ENCODE peak calls at places on chromosome 14, in five cellular contexts. V is WTC11; Y is sigmoid colon; P is CD4-positive, alpha-beta T cell; B is astrocyte of the spinal cord. T is an unnamed sample.

GRCh38 chr14:51283402-51283825 is 43.4 kb downstream of the TMX1 start:
- DNase-seq in B (peak), V (no peak), P (no peak), Y (no peak), T (no peak)

GRCh38 chr14:102434647-102435175 is 72.0 kb downstream of the TECPR2 start:
- DNase-seq in V (no peak), B (no peak), Y (no peak), P (no peak), T (no peak)

GRCh38 chr14:26180221-26180620 is 417.6 kb downstream of the NOVA1 start:
- DNase-seq in Y (no peak), V (no peak), P (no peak), B (no peak), T (no peak)

GRCh38 chr14:57871487-57872080 is 5.7 kb upstream of the SLC35F4 start:
- DNase-seq in P (no peak), B (peak), V (peak), Y (no peak), T (no peak)

GRCh38 chr14:98606816-98607215 is 665.2 kb downstream of the BCL11B start:
- DNase-seq in Y (no peak), B (no peak), V (no peak), P (no peak), T (no peak)

GRCh38 chr14:36683083-36683724 is 21.5 kb downstream of the PAX9 start:
- DNase-seq in Y (no peak), P (no peak), V (no peak), B (no peak), T (no peak)

GRCh38 chr14:31880935-31881334 is 196.2 kb upstream of the ARHGAP5 start:
- DNase-seq in P (no peak), Y (no peak), V (no peak), B (peak), T (no peak)

GRCh38 chr14:23537351-23538048 is 14.1 kb downstream of the ZFHX2 start:
- DNase-seq in B (no peak), P (no peak), V (peak), Y (no peak), T (no peak)

GRCh38 chr14:89299587-89299986 is 117.4 kb downstream of the FOXN3 start:
- DNase-seq in Y (no peak), P (no peak), V (no peak), B (no peak), T (no peak)

GRCh38 chr14:91744068-91744480 is 12.2 kb upstream of the CATSPERB start:
- DNase-seq in P (no peak), V (no peak), B (no peak), Y (no peak), T (no peak)

GRCh38 chr14:99587463-99588278 is 16.3 kb downstream of the CCDC85C start:
- DNase-seq in Y (no peak), P (no peak), B (no peak), V (no peak), T (no peak)

GRCh38 chr14:63986789-63987533 is 134.2 kb downstream of the SYNE2 start:
- DNase-seq in B (peak), V (no peak), P (no peak), Y (no peak), T (no peak)

GRCh38 chr14:53982546-53982945 is 25.9 kb upstream of the BMP4 start:
- DNase-seq in B (no peak), Y (no peak), V (no peak), P (no peak), T (no peak)

GRCh38 chr14:68677901-68678300 is 115.0 kb downstream of the ZFP36L1 start:
- DNase-seq in Y (peak), V (no peak), P (no peak), B (no peak), T (no peak)

GRCh38 chr14:23882884-23883283 is 70.7 kb upstream of the DHRS4 start:
- DNase-seq in Y (no peak), P (no peak), B (no peak), V (no peak), T (no peak)

GRCh38 chr14:100307215-100308111 is 1.2 kb upstream of the SLC25A29 start:
- DNase-seq in B (no peak), P (no peak), Y (no peak), V (peak), T (no peak)

GRCh38 chr14:94622653-94623421 is 10.6 kb downstream of the SERPINA3 start:
- DNase-seq in P (no peak), Y (peak), V (no peak), B (peak), T (no peak)

GRCh38 chr14:91374287-91374880 is 43.2 kb downstream of the CCDC88C start:
- DNase-seq in B (peak), P (no peak), V (no peak), Y (no peak), T (no peak)

GRCh38 chr14:80136358-80136757 is 74.9 kb downstream of the DIO2 start:
- DNase-seq in B (peak), P (no peak), Y (no peak), V (no peak), T (no peak)

GRCh38 chr14:50335389-50335788 is 23.3 kb downstream of the DMAC2L start:
- DNase-seq in B (peak), V (peak), P (no peak), Y (peak), T (no peak)

GRCh38 chr14:30108975-30109700 is 181.5 kb upstream of the PRKD1 start:
- DNase-seq in B (no peak), V (no peak), Y (no peak), P (no peak), T (no peak)

GRCh38 chr14:60179296-60179924 is 14.2 kb upstream of the DHRS7 start:
- DNase-seq in P (no peak), B (no peak), V (no peak), Y (no peak), T (no peak)

GRCh38 chr14:28468191-28469151 is 298.1 kb upstream of the FOXG1 start:
- DNase-seq in V (no peak), B (no peak), Y (no peak), P (no peak), T (no peak)

GRCh38 chr14:46496409-46496808 is 155.2 kb downstream of the RPL10L start:
- DNase-seq in V (no peak), P (no peak), Y (no peak), B (no peak), T (no peak)

GRCh38 chr14:66092748-66093147 is 393.4 kb upstream of the CCDC196 start:
- DNase-seq in B (no peak), V (no peak), P (no peak), Y (no peak), T (no peak)

GRCh38 chr14:75885829-75886228 is 96.0 kb downstream of the TGFB3 start:
- DNase-seq in Y (no peak), V (no peak), P (no peak), B (peak), T (no peak)

GRCh38 chr14:60508707-60509437 is at the start of gene SIX6:
- DNase-seq in B (no peak), P (no peak), Y (no peak), V (peak), T (no peak)

GRCh38 chr14:51145246-51145645 is 50.3 kb upstream of the TRIM9 start:
- DNase-seq in P (no peak), B (no peak), Y (no peak), V (no peak), T (no peak)

GRCh38 chr14:90827919-90828610 is 11.8 kb upstream of the TTC7B start:
- DNase-seq in V (peak), B (peak), P (peak), Y (peak), T (no peak)

GRCh38 chr14:92443741-92444140 is 69.8 kb upstream of the RIN3 start:
- DNase-seq in B (no peak), V (no peak), Y (no peak), P (no peak), T (no peak)

GRCh38 chr14:91298576-91298975 is 54.1 kb upstream of the GPR68 start:
- DNase-seq in Y (no peak), V (no peak), P (no peak), B (peak), T (no peak)

GRCh38 chr14:22466520-22466919 is 122.5 kb downstream of the DAD1 start:
- DNase-seq in Y (no peak), P (no peak), B (peak), V (no peak), T (no peak)

GRCh38 chr14:35385042-35385839 is 19.3 kb downstream of the NFKBIA start:
- DNase-seq in B (peak), V (no peak), Y (peak), P (no peak), T (no peak)

GRCh38 chr14:40417777-40418401 is 985.7 kb upstream of the FBXO33 start:
- DNase-seq in B (no peak), V (peak), Y (no peak), P (no peak), T (no peak)
- TF ChIP-seq CTCF in B (peak), V (peak), Y (no peak), P (no peak), T (peak)

GRCh38 chr14:21057803-21058675 is at the start of gene RNASE8:
- DNase-seq in P (no peak), B (no peak), Y (no peak), V (no peak), T (no peak)
- TF ChIP-seq CTCF in P (no peak), B (no peak), Y (no peak), V (no peak), T (no peak)

GRCh38 chr14:52551696-52552062 is 626 bp downstream of the TXNDC16 start:
- DNase-seq in B (peak), V (no peak), P (no peak), Y (no peak), T (no peak)
- TF ChIP-seq CTCF in B (peak), V (no peak), P (peak), Y (no peak), T (peak)

DNA sequence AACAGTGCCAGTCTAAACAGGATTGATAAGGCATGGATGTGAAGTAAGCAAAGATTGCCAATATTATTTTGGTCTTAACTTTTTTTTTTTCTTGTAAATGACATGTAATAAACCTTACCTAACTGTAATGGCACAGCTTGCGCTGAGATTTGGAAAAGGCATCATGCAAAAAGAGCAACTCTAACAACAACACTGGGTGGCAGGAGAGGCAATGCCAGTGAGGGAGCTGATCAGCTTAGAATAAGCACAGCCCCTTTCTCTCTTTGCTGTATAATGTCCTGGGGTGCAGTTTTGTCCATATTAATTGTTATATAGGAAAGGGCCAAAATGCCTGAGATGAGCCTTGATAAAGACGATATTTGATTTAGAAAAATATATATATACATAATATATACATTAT is 1589.7 kb upstream of the FLRT2 start:
- DNase-seq in P (no peak), B (no peak), V (no peak), Y (no peak), T (no peak)
- TF ChIP-seq CTCF in P (no peak), B (no peak), V (no peak), Y (no peak), T (peak)

GRCh38 chr14:43369710-43370109 is 1137.4 kb downstream of the FSCB start:
- DNase-seq in P (no peak), B (no peak), V (no peak), Y (no peak), T (no peak)
- TF ChIP-seq CTCF in P (no peak), B (no peak), V (no peak), Y (no peak), T (no peak)

DNA sequence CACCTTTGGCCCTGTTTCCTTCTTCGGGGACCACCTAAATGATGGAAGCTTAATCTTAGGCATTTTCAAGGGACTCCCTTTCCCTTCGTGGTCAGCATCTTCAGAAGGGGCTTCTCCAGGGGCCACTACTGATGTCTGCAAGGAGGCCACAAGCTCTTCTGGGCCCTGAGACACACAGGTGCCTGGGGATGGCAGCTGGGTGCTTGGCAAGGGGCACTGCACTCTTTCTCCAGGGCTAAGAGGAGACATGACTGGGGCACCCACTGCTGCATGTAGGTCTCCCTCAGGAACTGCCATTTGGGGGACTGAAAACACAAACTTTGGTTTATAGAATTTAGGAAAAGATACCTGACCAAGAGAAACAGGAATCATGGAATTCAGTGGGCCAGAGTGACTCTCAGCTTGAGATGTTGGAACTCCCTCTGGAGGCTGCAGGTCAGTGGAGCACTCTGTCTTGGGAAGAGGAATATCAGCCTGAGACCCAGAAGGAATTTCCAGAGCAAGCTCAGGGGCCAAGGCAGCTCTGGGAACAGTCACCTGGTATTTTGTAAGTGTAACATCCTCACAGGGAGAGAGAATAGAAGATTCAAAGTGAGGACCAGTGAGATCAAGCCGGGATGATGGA is 16.0 kb downstream of the PLD4 start:
- DNase-seq in P (no peak), B (no peak), V (peak), Y (peak), T (peak)
- TF ChIP-seq CTCF in P (no peak), B (peak), V (no peak), Y (no peak), T (peak)

DNA sequence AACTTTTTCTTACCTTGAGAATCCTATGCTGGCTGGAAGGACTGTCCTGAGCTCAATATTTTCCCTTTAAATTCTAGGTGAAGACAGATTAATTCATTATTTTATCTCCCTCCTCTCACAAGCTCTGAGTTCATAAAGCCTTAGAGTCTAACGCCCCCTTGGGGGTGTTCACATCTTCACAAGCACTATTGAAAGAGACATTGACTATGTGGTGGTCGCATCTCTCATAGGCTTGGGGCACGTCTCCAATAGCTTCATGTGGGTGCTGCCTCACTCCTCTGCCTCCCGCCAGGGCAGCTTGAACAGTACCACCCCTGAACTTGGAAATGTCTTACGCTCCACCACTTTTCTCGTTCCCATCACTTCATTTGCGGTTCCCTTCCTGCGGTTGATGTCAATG is 106.2 kb downstream of the UNC79 start:
- DNase-seq in P (no peak), B (no peak), Y (no peak), V (no peak), T (no peak)
- TF ChIP-seq CTCF in P (no peak), B (no peak), Y (no peak), V (no peak), T (no peak)

GRCh38 chr14:95699397-95699796 is 13.2 kb downstream of the TCL1B start:
- DNase-seq in B (no peak), Y (no peak), P (no peak), V (no peak), T (no peak)

GRCh38 chr14:95695913-95696312 is 9.7 kb downstream of the TCL1B start:
- DNase-seq in P (no peak), B (no peak), V (no peak), Y (no peak), T (no peak)

GRCh38 chr14:95696741-95697140 is 10.5 kb downstream of the TCL1B start:
- DNase-seq in Y (no peak), V (no peak), P (no peak), B (peak), T (no peak)

GRCh38 chr14:95698287-95698686 is 12.1 kb downstream of the TCL1B start:
- DNase-seq in V (no peak), B (no peak), P (no peak), Y (no peak), T (no peak)

GRCh38 chr14:95697764-95698163 is 11.5 kb downstream of the TCL1B start:
- DNase-seq in P (no peak), B (no peak), Y (no peak), V (no peak), T (no peak)
- TF ChIP-seq CTCF in P (no peak), B (no peak), Y (no peak), V (no peak), T (no peak)